ENCODE peak calls at places on chromosome 16, in five cellular contexts. X is mucosa of descending colon, E is GM06990, P is LNCaP clone FGC, C is HFF-Myc. N is an unnamed sample.

GRCh38 chr16:70709457-70709856 is 23.6 kb upstream of the MTSS2 start:
- DNase-seq in X (no peak), E (no peak), P (no peak), C (no peak), N (no peak)

GRCh38 chr16:72815348-72816318 is 232.3 kb downstream of the ZFHX3 start:
- DNase-seq in X (no peak), E (no peak), P (no peak), C (no peak), N (peak)

GRCh38 chr16:1002399-1003161 is 21.0 kb downstream of the SOX8 start:
- DNase-seq in X (no peak), E (no peak), P (peak), C (peak), N (peak)

GRCh38 chr16:10421596-10421995 is 35.7 kb downstream of the ATF7IP2 start:
- DNase-seq in X (no peak), E (no peak), P (no peak), C (no peak), N (no peak)

GRCh38 chr16:86227801-86228200 is 282.5 kb upstream of the FOXF1 start:
- DNase-seq in X (no peak), E (no peak), P (no peak), C (peak), N (no peak)

GRCh38 chr16:71762186-71762585 is 37.7 kb upstream of the PHLPP2 start:
- DNase-seq in X (no peak), E (no peak), P (no peak), C (peak), N (no peak)

GRCh38 chr16:84689126-84689525 is 10.7 kb upstream of the USP10 start:
- DNase-seq in X (no peak), E (no peak), P (no peak), C (peak), N (no peak)

GRCh38 chr16:18948372-18949020 is 22.3 kb upstream of the SMG1 start:
- DNase-seq in X (no peak), E (no peak), P (no peak), C (no peak), N (no peak)

GRCh38 chr16:8589293-8590160 is 784 bp downstream of the TMEM114 start:
- DNase-seq in X (no peak), E (no peak), P (no peak), C (no peak), N (no peak)

GRCh38 chr16:87628940-87629339 is 26.6 kb downstream of the JPH3 start:
- DNase-seq in X (no peak), E (no peak), P (no peak), C (no peak), N (no peak)

GRCh38 chr16:9437115-9437514 is 345.7 kb downstream of the HAPSTR1 start:
- DNase-seq in X (no peak), E (no peak), P (peak), C (no peak), N (peak)

GRCh38 chr16:46763147-46763546 is 15.0 kb upstream of the MYLK3 start:
- DNase-seq in X (no peak), E (no peak), P (no peak), C (no peak), N (no peak)

GRCh38 chr16:19138601-19139000 is 24.8 kb downstream of the ITPRIPL2 start:
- DNase-seq in X (peak), E (no peak), P (peak), C (peak), N (no peak)

GRCh38 chr16:85126731-85127662 is 14.7 kb upstream of the CIBAR2 start:
- DNase-seq in X (no peak), E (no peak), P (no peak), C (peak), N (no peak)

GRCh38 chr16:3780570-3780969 is 63.2 kb upstream of the TRAP1 start:
- DNase-seq in X (no peak), E (no peak), P (peak), C (no peak), N (no peak)

GRCh38 chr16:87314990-87315420 is 2.2 kb downstream of the C16orf95 start:
- DNase-seq in X (no peak), E (no peak), P (no peak), C (no peak), N (no peak)

GRCh38 chr16:2187212-2187611 is 9.2 kb downstream of the CASKIN1 start:
- DNase-seq in X (no peak), E (no peak), P (no peak), C (no peak), N (no peak)

GRCh38 chr16:23466162-23466885 is 13.3 kb upstream of the COG7 start:
- DNase-seq in X (no peak), E (no peak), P (no peak), C (no peak), N (no peak)

GRCh38 chr16:3283525-3284447 is 495 bp downstream of the ZNF263 start:
- DNase-seq in X (peak), E (peak), P (no peak), C (no peak), N (no peak)

GRCh38 chr16:52078716-52079655 is 468.0 kb downstream of the TOX3 start:
- DNase-seq in X (no peak), E (no peak), P (no peak), C (no peak), N (no peak)

GRCh38 chr16:70638814-70639792 is 7.3 kb upstream of the IL34 start:
- DNase-seq in X (no peak), E (no peak), P (no peak), C (no peak), N (no peak)

GRCh38 chr16:2749476-2749875 is 3.0 kb upstream of the SRRM2 start:
- DNase-seq in X (peak), E (no peak), P (no peak), C (no peak), N (no peak)

GRCh38 chr16:28182183-28182582 is 29.6 kb downstream of the XPO6 start:
- DNase-seq in X (no peak), E (no peak), P (no peak), C (no peak), N (no peak)

GRCh38 chr16:75011634-75012307 is 12.9 kb downstream of the ZNRF1 start:
- DNase-seq in X (no peak), E (peak), P (no peak), C (peak), N (peak)

GRCh38 chr16:12904041-12904671 is 2.8 kb downstream of the SHISA9 start:
- DNase-seq in X (no peak), E (no peak), P (no peak), C (no peak), N (no peak)

GRCh38 chr16:23905027-23905426 is 69.2 kb downstream of the PRKCB start:
- DNase-seq in X (no peak), E (no peak), P (no peak), C (peak), N (no peak)

GRCh38 chr16:8908779-8909468 is 26.8 kb downstream of the LITAFD start:
- DNase-seq in X (no peak), E (no peak), P (no peak), C (no peak), N (no peak)

GRCh38 chr16:26475579-26475978 is 591.1 kb upstream of the C16orf82 start:
- DNase-seq in X (no peak), E (no peak), P (no peak), C (no peak), N (no peak)

GRCh38 chr16:14372471-14372870 is 257.6 kb downstream of the PARN start:
- DNase-seq in X (no peak), E (no peak), P (no peak), C (no peak), N (no peak)

GRCh38 chr16:87369796-87370719 is 13.5 kb downstream of the FBXO31 start:
- DNase-seq in X (peak), E (no peak), P (no peak), C (no peak), N (no peak)

GRCh38 chr16:70453117-70453890 is 1.1 kb upstream of the FCSK start:
- DNase-seq in X (no peak), E (no peak), P (no peak), C (no peak), N (no peak)

GRCh38 chr16:1890024-1890700 is 18.2 kb upstream of the MEIOB start:
- DNase-seq in X (peak), E (no peak), P (no peak), C (no peak), N (no peak)

GRCh38 chr16:56354746-56355145 is 70.6 kb downstream of the AMFR start:
- DNase-seq in X (peak), E (no peak), P (no peak), C (no peak), N (no peak)

GRCh38 chr16:14628806-14629611 is 1.1 kb downstream of the PARN start:
- DNase-seq in X (no peak), E (no peak), P (no peak), C (no peak), N (no peak)

GRCh38 chr16:16075463-16076399 is 126.3 kb downstream of the ABCC1 start:
- DNase-seq in X (no peak), E (no peak), P (no peak), C (no peak), N (no peak)

GRCh38 chr16:72109300-72109699 is 15.7 kb downstream of the DHX38 start:
- DNase-seq in X (no peak), E (no peak), P (no peak), C (no peak), N (no peak)

GRCh38 chr16:83802559-83802958 is 5.2 kb upstream of the HSBP1 start:
- DNase-seq in X (no peak), E (no peak), P (no peak), C (no peak), N (no peak)

GRCh38 chr16:82628741-82629140 is 2.0 kb downstream of the CDH13 start:
- DNase-seq in X (no peak), E (no peak), P (no peak), C (no peak), N (no peak)
- H3K4me3 ChIP-seq in X (no peak), E (no peak), P (no peak), C (peak), N (no peak)

DNA sequence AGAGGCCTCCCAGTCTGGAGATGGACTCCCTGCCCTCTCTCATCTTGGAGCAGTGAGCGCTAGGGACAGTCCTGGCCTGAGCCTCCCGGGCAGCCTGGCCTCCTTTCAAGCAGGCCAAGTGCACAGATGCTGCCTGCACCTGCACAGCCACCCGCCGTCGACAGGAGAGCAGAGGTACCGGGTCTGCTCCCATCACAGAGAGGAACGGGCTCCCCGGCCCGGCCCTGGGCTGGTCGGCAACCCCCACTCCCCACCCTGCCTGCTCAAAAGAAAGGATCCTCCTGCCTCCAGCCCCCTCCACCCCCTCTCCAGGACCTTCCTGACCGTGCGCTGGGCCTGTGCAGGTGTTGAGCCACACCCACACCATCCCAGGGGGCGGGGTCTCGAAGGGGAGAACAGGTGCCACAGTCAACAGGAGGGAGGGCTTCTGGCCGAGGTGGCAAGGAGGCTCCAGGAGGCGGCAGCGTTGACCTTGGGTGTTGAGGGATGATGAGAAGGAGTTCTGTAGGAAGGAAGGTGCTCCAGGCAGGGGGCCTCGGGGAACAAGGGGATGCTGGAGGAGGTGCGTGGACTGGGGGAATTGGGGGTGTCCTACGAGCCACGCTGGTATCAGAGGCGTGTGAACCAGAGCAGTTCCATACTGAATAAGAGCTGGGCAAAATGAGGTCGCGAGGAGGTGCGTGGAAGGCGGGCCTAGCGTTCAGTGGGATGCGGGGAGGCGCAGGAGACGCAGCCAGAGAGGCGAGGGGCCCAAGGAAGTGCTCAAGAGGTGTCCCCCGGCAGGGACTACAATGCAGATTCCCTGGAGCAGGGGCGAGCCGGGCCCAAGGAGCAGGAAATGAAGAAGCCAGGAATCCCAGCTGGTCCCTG is 967 bp upstream of the CDH15 start:
- DNase-seq in X (peak), E (peak), P (no peak), C (no peak), N (no peak)
- TF ChIP-seq CTCF in X (no peak), E (no peak), P (no peak), C (no peak), N (no peak)

GRCh38 chr16:49754495-49755290 is 101.2 kb downstream of the ZNF423 start:
- DNase-seq in X (no peak), E (no peak), P (no peak), C (no peak), N (no peak)
- H3K4me3 ChIP-seq in X (no peak), E (no peak), P (no peak), C (peak), N (no peak)

DNA sequence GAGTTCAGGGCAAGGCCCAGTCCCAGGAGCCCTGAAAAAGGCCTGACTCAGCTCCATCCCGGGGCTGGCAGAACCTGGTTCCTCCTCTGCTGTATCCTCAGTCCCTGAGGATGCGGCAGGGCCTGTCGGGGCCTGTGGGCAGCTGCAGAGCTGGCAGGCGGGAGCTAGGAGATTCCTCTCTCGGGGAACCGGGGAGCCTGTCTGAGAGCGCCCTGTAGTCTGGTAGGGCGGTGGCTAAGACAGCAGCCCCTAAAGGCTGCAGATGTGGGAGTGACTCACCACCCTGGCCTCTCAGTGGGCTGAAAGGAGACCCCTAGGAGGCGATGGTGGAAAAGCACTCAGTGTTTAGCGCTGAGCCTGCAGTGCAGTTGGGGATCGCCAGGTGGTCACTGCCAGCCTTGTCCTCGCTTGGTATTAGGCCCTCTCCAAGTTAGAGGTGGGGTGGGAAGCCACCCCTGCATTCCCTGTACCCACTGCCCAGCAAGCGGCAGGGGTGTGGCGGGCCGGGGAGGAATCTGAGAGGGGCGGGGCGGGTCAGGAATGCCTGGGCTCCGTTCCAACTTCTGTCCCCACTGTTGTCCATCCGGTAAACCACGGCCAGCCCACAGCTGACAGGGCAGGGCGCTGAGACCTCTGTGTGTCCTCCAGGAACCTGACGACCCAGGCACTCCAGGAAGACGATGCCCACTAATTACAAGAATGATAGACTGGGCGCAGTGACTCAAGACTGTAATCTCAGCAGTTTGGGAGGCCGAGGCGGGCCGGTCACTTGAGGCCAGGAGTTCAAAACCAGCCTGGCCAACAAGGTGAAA is 29.5 kb upstream of the CDH1 start:
- DNase-seq in X (peak), E (no peak), P (no peak), C (no peak), N (no peak)
- TF ChIP-seq CTCF in X (no peak), E (no peak), P (no peak), C (no peak), N (no peak)